ENCODE peak calls at places on chromosomes 4 and X, in seven cellular contexts. G is colonic mucosa, S is H9, A is tibial artery, K is GM06990, W is spleen, F is HFFc6. Q is an unnamed sample.

GRCh38 chr4:39616651-39617050 is 22.0 kb downstream of the SMIM14 start:
- DNase-seq in G (no peak), S (no peak), A (no peak), K (no peak), W (no peak), F (no peak), Q (no peak)

GRCh38 chrX:117969337-117969736 is 147.3 kb downstream of the KLHL13 start:
- DNase-seq in G (peak), S (no peak), A (no peak), K (no peak), W (no peak), F (no peak), Q (no peak)

GRCh38 chr4:87461281-87461700 is 38.9 kb downstream of the NUDT9 start:
- DNase-seq in G (no peak), S (no peak), A (no peak), K (no peak), W (no peak), F (no peak), Q (no peak)

GRCh38 chr4:95599777-95600436 is 51.1 kb upstream of the UNC5C start:
- DNase-seq in G (no peak), S (no peak), A (no peak), K (no peak), W (no peak), F (no peak), Q (no peak)

GRCh38 chr4:96164814-96165351 is 325.0 kb downstream of the PDHA2 start:
- DNase-seq in G (no peak), S (no peak), A (no peak), K (no peak), W (no peak), F (peak), Q (no peak)

GRCh38 chr4:46515940-46516339 is 126.0 kb upstream of the GABRA2 start:
- DNase-seq in G (no peak), S (no peak), A (no peak), K (no peak), W (no peak), F (no peak), Q (no peak)

GRCh38 chr4:168484626-168485025 is 4.3 kb upstream of the DDX60L start:
- DNase-seq in G (no peak), S (no peak), A (no peak), K (no peak), W (no peak), F (peak), Q (no peak)

GRCh38 chr4:86720508-86721068 is 126.5 kb downstream of the PTPN13 start:
- DNase-seq in G (no peak), S (no peak), A (no peak), K (peak), W (no peak), F (no peak), Q (no peak)

GRCh38 chrX:47283015-47283771 is 50.4 kb downstream of the USP11 start:
- DNase-seq in G (no peak), S (no peak), A (no peak), K (no peak), W (no peak), F (peak), Q (no peak)

GRCh38 chr4:81032174-81032551 is 1.7 kb downstream of the BMP3 start:
- DNase-seq in G (no peak), S (no peak), A (no peak), K (no peak), W (no peak), F (no peak), Q (no peak)

GRCh38 chr4:156858071-156858470 is 113.5 kb downstream of the PDGFC start:
- DNase-seq in G (no peak), S (no peak), A (no peak), K (no peak), W (no peak), F (no peak), Q (no peak)

GRCh38 chr4:100811046-100811445 is 293.2 kb upstream of the EMCN start:
- DNase-seq in G (no peak), S (no peak), A (no peak), K (no peak), W (no peak), F (no peak), Q (no peak)

GRCh38 chr4:132275583-132276121 is 873.4 kb upstream of the PCDH10 start:
- DNase-seq in G (no peak), S (no peak), A (no peak), K (no peak), W (no peak), F (no peak), Q (no peak)

GRCh38 chr4:81195475-81195874 is 19.5 kb downstream of the PRKG2 start:
- DNase-seq in G (no peak), S (no peak), A (no peak), K (no peak), W (no peak), F (no peak), Q (no peak)

GRCh38 chr4:1196421-1197183 is 24.2 kb upstream of the SPON2 start:
- DNase-seq in G (no peak), S (no peak), A (no peak), K (no peak), W (no peak), F (no peak), Q (no peak)

GRCh38 chrX:117429511-117429910 is 687.1 kb downstream of the KLHL13 start:
- DNase-seq in G (no peak), S (no peak), A (no peak), K (no peak), W (no peak), F (no peak), Q (no peak)

GRCh38 chr4:147924604-147925412 is 192.9 kb downstream of the ARHGAP10 start:
- DNase-seq in G (peak), S (peak), A (no peak), K (no peak), W (no peak), F (peak), Q (no peak)

GRCh38 chrX:23816179-23816578 is 33.2 kb downstream of the SAT1 start:
- DNase-seq in G (no peak), S (no peak), A (no peak), K (no peak), W (peak), F (no peak), Q (no peak)

GRCh38 chrX:68648960-68649359 is 1.5 kb downstream of the STARD8 start:
- DNase-seq in G (no peak), S (peak), A (no peak), K (no peak), W (no peak), F (no peak), Q (no peak)

GRCh38 chr4:6239968-6240367 is 29.7 kb upstream of the WFS1 start:
- DNase-seq in G (no peak), S (no peak), A (no peak), K (no peak), W (peak), F (no peak), Q (peak)

GRCh38 chr4:96186593-96186992 is 346.7 kb downstream of the PDHA2 start:
- DNase-seq in G (no peak), S (no peak), A (no peak), K (no peak), W (no peak), F (no peak), Q (no peak)

GRCh38 chrX:40247848-40248622 is 150.3 kb upstream of the BCOR start:
- DNase-seq in G (no peak), S (no peak), A (no peak), K (no peak), W (no peak), F (no peak), Q (no peak)

GRCh38 chr4:137471461-137471860 is 60.8 kb downstream of the PCDH18 start:
- DNase-seq in G (no peak), S (no peak), A (no peak), K (no peak), W (no peak), F (no peak), Q (no peak)

GRCh38 chrX:120306640-120307039 is 4.6 kb downstream of the TMEM255A start:
- DNase-seq in G (no peak), S (no peak), A (no peak), K (no peak), W (no peak), F (no peak), Q (no peak)

GRCh38 chr4:55118397-55118796 is 7.0 kb downstream of the KDR start:
- DNase-seq in G (no peak), S (no peak), A (no peak), K (no peak), W (no peak), F (no peak), Q (no peak)
- TF ChIP-seq CTCF in G (no peak), S (no peak), A (no peak), K (no peak), W (no peak), F (no peak), Q (no peak)

DNA sequence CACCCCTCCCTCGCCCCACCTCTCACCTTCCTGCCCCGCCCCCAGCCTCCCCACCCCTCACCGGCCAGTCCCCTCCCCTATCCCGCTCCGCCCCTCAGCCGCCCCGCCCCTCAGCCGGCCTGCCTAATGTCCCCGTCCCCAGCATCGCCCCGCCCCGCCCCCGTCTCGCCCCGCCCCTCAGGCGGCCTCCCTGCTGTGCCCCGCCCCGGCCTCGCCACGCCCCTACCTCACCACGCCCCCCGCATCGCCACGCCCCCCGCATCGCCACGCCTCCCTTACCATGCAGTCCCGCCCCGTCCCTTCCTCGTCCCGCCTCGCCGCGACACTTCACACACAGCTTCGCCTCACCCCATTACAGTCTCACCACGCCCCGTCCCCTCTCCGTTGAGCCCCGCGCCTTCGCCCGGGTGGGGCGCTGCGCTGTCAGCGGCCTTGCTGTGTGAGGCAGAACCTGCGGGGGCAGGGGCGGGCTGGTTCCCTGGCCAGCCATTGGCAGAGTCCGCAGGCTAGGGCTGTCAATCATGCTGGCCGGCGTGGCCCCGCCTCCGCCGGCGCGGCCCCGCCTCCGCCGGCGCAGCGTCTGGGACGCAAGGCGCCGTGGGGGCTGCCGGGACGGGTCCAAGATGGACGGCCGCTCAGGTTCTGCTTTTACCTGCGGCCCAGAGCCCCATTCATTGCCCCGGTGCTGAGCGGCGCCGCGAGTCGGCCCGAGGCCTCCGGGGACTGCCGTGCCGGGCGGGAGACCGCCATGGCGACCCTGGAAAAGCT is at the start of the genes HTT and HTT-AS:
- DNase-seq in G (peak), S (peak), A (peak), K (peak), W (peak), F (peak), Q (peak)
- TF ChIP-seq CTCF in G (no peak), S (no peak), A (no peak), K (peak), W (no peak), F (peak), Q (no peak)

GRCh38 chrX:3653111-3653510 is 60.3 kb downstream of the PRKX start:
- DNase-seq in G (no peak), S (no peak), A (no peak), K (no peak), W (no peak), F (no peak), Q (no peak)
- TF ChIP-seq CTCF in G (no peak), S (no peak), A (no peak), K (no peak), W (no peak), F (no peak), Q (no peak)

DNA sequence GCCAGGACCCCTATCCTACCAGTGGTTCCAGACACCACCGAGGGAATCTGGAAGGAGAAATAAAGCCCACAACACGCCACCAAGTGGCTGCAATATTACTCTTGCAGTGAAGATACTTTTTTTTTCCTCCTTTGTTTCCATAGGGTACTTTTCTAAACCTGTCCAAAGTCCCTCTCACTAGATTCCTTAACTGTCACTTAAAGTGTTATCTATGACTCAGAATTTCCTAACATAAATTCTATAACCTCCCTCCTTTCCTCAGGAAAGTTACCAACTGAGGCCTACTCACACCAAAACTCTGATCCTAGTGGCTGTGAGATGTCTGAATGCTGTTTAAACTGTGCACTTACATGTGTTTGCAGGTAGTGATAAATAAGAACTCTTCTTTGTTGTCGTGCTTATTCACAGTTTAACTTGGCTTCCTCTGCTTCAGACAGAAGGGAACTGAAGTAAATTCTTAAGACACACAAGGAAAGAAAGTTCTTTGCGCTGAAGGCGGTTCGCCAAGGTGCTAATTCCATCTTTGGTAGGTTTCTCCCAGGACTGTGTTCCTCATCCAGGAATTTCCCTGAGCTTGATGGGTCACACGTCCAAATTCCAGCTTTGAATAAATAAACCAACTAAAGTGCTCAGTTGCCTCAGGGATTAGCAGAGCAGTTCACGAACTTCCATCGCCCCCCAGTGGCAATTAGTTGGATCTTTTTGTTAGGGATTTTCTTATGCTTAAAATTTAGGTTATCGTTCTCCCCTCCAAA is 10.7 kb upstream of the HCCS start:
- DNase-seq in G (peak), S (peak), A (peak), K (no peak), W (no peak), F (peak), Q (no peak)
- TF ChIP-seq CTCF in G (peak), S (peak), A (peak), K (peak), W (no peak), F (peak), Q (no peak)

DNA sequence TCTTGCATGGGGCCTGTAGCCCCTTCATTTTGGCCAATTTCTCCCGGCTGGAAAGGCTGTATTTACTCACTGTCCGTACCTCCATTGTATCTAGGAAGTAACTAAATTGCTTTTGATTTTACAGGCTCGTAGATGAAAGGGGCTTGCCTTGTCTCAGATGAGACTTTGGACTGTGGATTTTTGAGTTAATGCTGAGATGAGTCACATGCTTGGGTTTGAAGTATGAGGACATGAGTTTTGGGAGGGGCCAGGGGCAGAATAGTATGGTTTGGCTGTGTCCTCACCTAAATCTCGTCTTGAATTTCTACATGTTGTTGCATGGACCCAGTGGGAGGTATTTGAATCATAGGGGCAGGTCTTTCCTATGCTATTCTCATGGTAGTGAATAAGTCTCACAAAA is 407.6 kb upstream of the NDST3 start:
- DNase-seq in G (no peak), S (no peak), A (no peak), K (no peak), W (no peak), F (no peak), Q (no peak)
- TF ChIP-seq CTCF in G (no peak), S (no peak), A (no peak), K (no peak), W (no peak), F (no peak), Q (no peak)

GRCh38 chr4:27666943-27667342 is 806.3 kb downstream of the STIM2 start:
- DNase-seq in G (no peak), S (peak), A (no peak), K (no peak), W (no peak), F (no peak), Q (no peak)
- TF ChIP-seq CTCF in G (no peak), S (peak), A (no peak), K (no peak), W (no peak), F (peak), Q (no peak)

GRCh38 chr4:17469931-17470674 is 41.8 kb downstream of the QDPR start:
- DNase-seq in G (no peak), S (no peak), A (no peak), K (no peak), W (no peak), F (peak), Q (no peak)

GRCh38 chr4:17463606-17464005 is 48.3 kb downstream of the QDPR start:
- DNase-seq in G (no peak), S (no peak), A (no peak), K (no peak), W (no peak), F (no peak), Q (no peak)

DNA sequence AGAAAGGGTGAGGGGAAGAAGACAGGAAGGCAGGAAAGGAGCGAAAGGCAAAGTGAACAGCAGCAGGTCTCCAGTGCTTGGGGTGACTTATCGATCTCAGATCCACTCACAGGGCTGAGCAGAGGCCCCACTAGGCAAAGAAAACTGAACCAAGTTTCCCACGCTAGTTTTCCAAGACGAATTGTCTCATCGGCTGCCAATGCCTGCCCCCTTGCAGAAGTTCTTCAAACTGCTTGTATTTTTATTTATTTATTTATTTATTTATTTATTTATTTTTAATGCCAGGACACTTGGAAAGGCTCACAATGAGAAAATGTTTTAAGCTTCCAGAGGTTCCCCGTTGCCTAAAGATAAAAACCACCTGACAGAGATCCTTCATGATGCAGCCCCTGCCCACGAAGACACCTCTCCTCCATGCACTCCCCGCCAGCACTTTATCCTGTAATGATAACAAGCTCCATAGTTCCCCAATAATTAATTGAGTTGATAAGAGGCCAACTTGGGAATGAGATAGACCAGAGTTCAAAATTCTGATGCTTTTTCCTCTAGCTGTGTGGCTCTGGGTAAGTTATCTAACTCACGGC is 43.2 kb downstream of the QDPR start:
- DNase-seq in G (no peak), S (no peak), A (no peak), K (no peak), W (no peak), F (peak), Q (no peak)
- TF ChIP-seq CTCF in G (no peak), S (peak), A (peak), K (peak), W (peak), F (peak), Q (peak)

GRCh38 chr4:164695650-164696049 is 58.3 kb upstream of the SMIM31 start:
- DNase-seq in G (no peak), S (no peak), A (no peak), K (no peak), W (no peak), F (no peak), Q (no peak)

GRCh38 chr4:164701665-164702064 is 52.3 kb upstream of the SMIM31 start:
- DNase-seq in G (no peak), S (no peak), A (no peak), K (no peak), W (no peak), F (no peak), Q (no peak)

DNA sequence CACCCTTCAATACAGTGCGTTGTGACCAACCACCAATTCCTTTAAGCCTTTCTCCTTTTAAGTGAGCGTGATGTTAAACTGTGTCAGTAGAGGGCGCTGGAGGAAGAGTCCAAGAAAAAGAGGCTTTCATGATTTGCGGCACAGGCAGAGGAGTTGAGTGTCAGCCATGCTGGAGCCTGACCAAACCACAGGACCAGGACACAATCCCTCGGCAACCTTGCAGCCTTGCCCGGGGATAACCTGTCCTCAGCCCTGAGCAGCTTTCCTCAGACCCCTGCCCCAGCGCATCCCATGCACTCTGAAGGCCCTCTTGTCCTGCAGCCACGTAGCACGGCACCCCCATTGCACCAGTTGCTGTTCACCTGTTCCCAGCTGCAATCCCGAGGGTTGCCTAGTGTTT is 53.5 kb upstream of the SMIM31 start:
- DNase-seq in G (peak), S (peak), A (no peak), K (peak), W (peak), F (no peak), Q (no peak)
- TF ChIP-seq CTCF in G (no peak), S (peak), A (no peak), K (peak), W (no peak), F (no peak), Q (no peak)